ENCODE peak calls at places on chromosomes 4 and X, in nine cellular contexts. One of them, this sample, is unnamed.

GRCh38 chrX:148573119-148573518 is 72.7 kb downstream of the AFF2 start:
- DNase-seq in foreskin fibroblast: no peak
- DNase-seq in neural progenitor cell: peak; percentile 50
- DNase-seq in stomach: no peak
- DNase-seq in tibial artery: no peak
- DNase-seq in endothelial cell: no peak
- DNase-seq in WERI-Rb-1: peak; percentile 41
- DNase-seq in cardiac fibroblast: no peak
- DNase-seq in AG04450: no peak
- DNase-seq in this sample: no peak

GRCh38 chr4:10963958-10964705 is 279.6 kb upstream of the CLNK start:
- DNase-seq in cardiac fibroblast: no peak
- DNase-seq in stomach: no peak
- DNase-seq in foreskin fibroblast: no peak
- DNase-seq in endothelial cell: no peak
- DNase-seq in AG04450: no peak
- DNase-seq in tibial artery: no peak
- DNase-seq in neural progenitor cell: peak; percentile 67
- DNase-seq in WERI-Rb-1: no peak
- DNase-seq in this sample: no peak

GRCh38 chr4:187893418-187893817 is 102.2 kb upstream of the ZFP42 start:
- DNase-seq in foreskin fibroblast: no peak
- DNase-seq in WERI-Rb-1: no peak
- DNase-seq in cardiac fibroblast: no peak
- DNase-seq in endothelial cell: no peak
- DNase-seq in stomach: no peak
- DNase-seq in neural progenitor cell: no peak
- DNase-seq in tibial artery: no peak
- DNase-seq in AG04450: no peak
- DNase-seq in this sample: no peak

GRCh38 chr4:37812713-37813112 is 13.8 kb upstream of the PGM2 start:
- DNase-seq in foreskin fibroblast: peak; percentile 70
- DNase-seq in WERI-Rb-1: no peak
- DNase-seq in tibial artery: no peak
- DNase-seq in AG04450: no peak
- DNase-seq in endothelial cell: no peak
- DNase-seq in neural progenitor cell: no peak
- DNase-seq in stomach: no peak
- DNase-seq in cardiac fibroblast: peak; percentile 89
- DNase-seq in this sample: no peak

GRCh38 chr4:16573181-16573580 is 325.3 kb downstream of the LDB2 start:
- DNase-seq in endothelial cell: no peak
- DNase-seq in WERI-Rb-1: no peak
- DNase-seq in tibial artery: peak; percentile 37
- DNase-seq in foreskin fibroblast: peak; percentile 26
- DNase-seq in neural progenitor cell: no peak
- DNase-seq in AG04450: no peak
- DNase-seq in cardiac fibroblast: peak; percentile 41
- DNase-seq in stomach: no peak
- DNase-seq in this sample: no peak

GRCh38 chr4:183987529-183987946 is 82.4 kb downstream of the STOX2 start:
- DNase-seq in stomach: peak; percentile 74
- DNase-seq in cardiac fibroblast: peak; percentile 79
- DNase-seq in AG04450: peak; percentile 65
- DNase-seq in WERI-Rb-1: no peak
- DNase-seq in tibial artery: peak; percentile 37
- DNase-seq in foreskin fibroblast: peak; percentile 73
- DNase-seq in neural progenitor cell: peak; percentile 80
- DNase-seq in endothelial cell: no peak
- DNase-seq in this sample: no peak

GRCh38 chr4:153748378-153748777 is 11.4 kb downstream of the RNF175 start:
- DNase-seq in endothelial cell: no peak
- DNase-seq in AG04450: no peak
- DNase-seq in stomach: no peak
- DNase-seq in tibial artery: peak; percentile 73
- DNase-seq in WERI-Rb-1: no peak
- DNase-seq in foreskin fibroblast: peak; percentile 89
- DNase-seq in neural progenitor cell: no peak
- DNase-seq in cardiac fibroblast: peak; percentile 76
- DNase-seq in this sample: no peak

GRCh38 chrX:71215335-71215912 is 7.6 kb upstream of the GJB1 start:
- DNase-seq in stomach: peak; percentile 40
- DNase-seq in foreskin fibroblast: no peak
- DNase-seq in WERI-Rb-1: no peak
- DNase-seq in neural progenitor cell: no peak
- DNase-seq in cardiac fibroblast: no peak
- DNase-seq in tibial artery: no peak
- DNase-seq in endothelial cell: no peak
- DNase-seq in AG04450: no peak
- DNase-seq in this sample: no peak

GRCh38 chr4:56705373-56705772 is 24.3 kb upstream of the HOPX start:
- DNase-seq in stomach: no peak
- DNase-seq in foreskin fibroblast: no peak
- DNase-seq in AG04450: no peak
- DNase-seq in neural progenitor cell: no peak
- DNase-seq in WERI-Rb-1: no peak
- DNase-seq in endothelial cell: no peak
- DNase-seq in cardiac fibroblast: no peak
- DNase-seq in tibial artery: no peak
- DNase-seq in this sample: no peak

GRCh38 chrX:37349131-37350033 is at the start of gene PRRG1:
- DNase-seq in endothelial cell: peak; percentile 70
- DNase-seq in cardiac fibroblast: peak; percentile 82
- DNase-seq in tibial artery: peak; percentile 64
- DNase-seq in neural progenitor cell: peak; percentile 96
- DNase-seq in WERI-Rb-1: peak; percentile 79
- DNase-seq in AG04450: peak; percentile 65
- DNase-seq in foreskin fibroblast: peak; percentile 90
- DNase-seq in stomach: peak; percentile 72
- DNase-seq in this sample: no peak

GRCh38 chr4:92514632-92515031 is 210.9 kb downstream of the GRID2 start:
- DNase-seq in neural progenitor cell: peak; percentile 11
- DNase-seq in tibial artery: no peak
- DNase-seq in WERI-Rb-1: no peak
- DNase-seq in foreskin fibroblast: no peak
- DNase-seq in endothelial cell: no peak
- DNase-seq in stomach: no peak
- DNase-seq in AG04450: no peak
- DNase-seq in cardiac fibroblast: no peak
- DNase-seq in this sample: no peak
- TF ChIP-seq CTCF in neural progenitor cell: no peak
- TF ChIP-seq CTCF in tibial artery: no peak
- TF ChIP-seq CTCF in WERI-Rb-1: no peak
- TF ChIP-seq CTCF in foreskin fibroblast: no peak
- TF ChIP-seq CTCF in endothelial cell: no peak
- TF ChIP-seq CTCF in stomach: no peak
- TF ChIP-seq CTCF in AG04450: no peak
- TF ChIP-seq CTCF in cardiac fibroblast: no peak
- TF ChIP-seq CTCF in this sample: no peak

GRCh38 chrX:78708171-78708570 is 39.3 kb upstream of the LPAR4 start:
- DNase-seq in tibial artery: no peak
- DNase-seq in cardiac fibroblast: peak; percentile 57
- DNase-seq in WERI-Rb-1: peak; percentile 11
- DNase-seq in foreskin fibroblast: peak; percentile 64
- DNase-seq in AG04450: no peak
- DNase-seq in neural progenitor cell: peak; percentile 48
- DNase-seq in endothelial cell: peak; percentile 4
- DNase-seq in stomach: no peak
- DNase-seq in this sample: no peak
- TF ChIP-seq CTCF in tibial artery: no peak
- TF ChIP-seq CTCF in cardiac fibroblast: peak; percentile 58
- TF ChIP-seq CTCF in WERI-Rb-1: peak; percentile 32
- TF ChIP-seq CTCF in foreskin fibroblast: peak; percentile 53
- TF ChIP-seq CTCF in AG04450: peak; percentile 65
- TF ChIP-seq CTCF in neural progenitor cell: peak; percentile 50
- TF ChIP-seq CTCF in endothelial cell: no peak
- TF ChIP-seq CTCF in stomach: no peak
- TF ChIP-seq CTCF in this sample: peak; percentile 31

GRCh38 chr4:23857353-23857752 is 32.5 kb downstream of the PPARGC1A start:
- DNase-seq in cardiac fibroblast: peak; percentile 31
- DNase-seq in tibial artery: no peak
- DNase-seq in endothelial cell: no peak
- DNase-seq in foreskin fibroblast: peak; percentile 64
- DNase-seq in neural progenitor cell: no peak
- DNase-seq in stomach: no peak
- DNase-seq in WERI-Rb-1: no peak
- DNase-seq in AG04450: no peak
- DNase-seq in this sample: no peak
- TF ChIP-seq CTCF in cardiac fibroblast: no peak
- TF ChIP-seq CTCF in tibial artery: no peak
- TF ChIP-seq CTCF in endothelial cell: no peak
- TF ChIP-seq CTCF in foreskin fibroblast: peak; percentile 13
- TF ChIP-seq CTCF in neural progenitor cell: peak; percentile 14
- TF ChIP-seq CTCF in stomach: no peak
- TF ChIP-seq CTCF in WERI-Rb-1: peak; percentile 14
- TF ChIP-seq CTCF in AG04450: peak; percentile 41
- TF ChIP-seq CTCF in this sample: no peak

DNA sequence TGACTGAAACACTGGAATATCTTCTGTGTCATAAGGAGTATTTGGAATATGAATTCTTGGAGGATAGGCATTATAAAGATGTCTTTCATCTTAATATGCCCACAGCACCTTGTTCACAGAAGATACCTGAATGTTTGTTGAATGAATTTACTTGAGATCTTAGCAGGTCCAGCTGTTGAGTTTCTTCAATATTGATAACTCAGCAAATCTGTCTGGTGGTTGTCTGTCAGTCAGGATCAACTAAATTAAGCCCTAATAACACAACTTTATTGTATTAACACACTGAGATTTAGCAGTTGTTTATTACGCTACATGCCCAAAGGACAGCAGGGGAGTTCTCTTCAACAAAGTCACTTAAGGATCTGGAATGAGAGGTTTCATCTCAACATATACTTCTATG is 106.5 kb downstream of the CNOT6L start:
- DNase-seq in neural progenitor cell: no peak
- DNase-seq in WERI-Rb-1: no peak
- DNase-seq in foreskin fibroblast: no peak
- DNase-seq in endothelial cell: no peak
- DNase-seq in AG04450: no peak
- DNase-seq in tibial artery: no peak
- DNase-seq in stomach: no peak
- DNase-seq in cardiac fibroblast: no peak
- DNase-seq in this sample: no peak
- TF ChIP-seq CTCF in neural progenitor cell: no peak
- TF ChIP-seq CTCF in WERI-Rb-1: no peak
- TF ChIP-seq CTCF in foreskin fibroblast: no peak
- TF ChIP-seq CTCF in endothelial cell: no peak
- TF ChIP-seq CTCF in AG04450: no peak
- TF ChIP-seq CTCF in tibial artery: no peak
- TF ChIP-seq CTCF in stomach: no peak
- TF ChIP-seq CTCF in cardiac fibroblast: no peak
- TF ChIP-seq CTCF in this sample: no peak

DNA sequence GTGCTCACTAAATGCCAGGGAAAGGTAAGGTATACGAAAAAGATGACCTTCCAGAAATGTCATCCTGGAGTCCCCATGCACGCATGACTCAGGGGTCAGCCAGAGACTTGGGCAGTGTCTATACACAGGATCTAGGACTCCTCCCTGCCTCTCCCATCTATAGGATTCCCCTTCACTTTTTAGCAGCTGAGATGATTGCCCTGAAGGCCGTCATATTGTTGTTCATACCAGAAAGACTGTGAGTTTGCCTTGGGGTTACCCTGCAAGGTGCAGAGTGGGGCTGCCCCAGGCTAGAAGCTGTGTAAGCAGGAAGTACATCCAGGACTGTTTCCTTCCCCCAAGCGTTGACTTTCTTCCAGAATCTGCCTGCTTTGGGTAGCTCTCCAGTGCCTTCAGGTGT is 55.1 kb upstream of the MAMLD1 start:
- DNase-seq in neural progenitor cell: no peak
- DNase-seq in endothelial cell: no peak
- DNase-seq in WERI-Rb-1: no peak
- DNase-seq in stomach: no peak
- DNase-seq in foreskin fibroblast: no peak
- DNase-seq in AG04450: no peak
- DNase-seq in cardiac fibroblast: no peak
- DNase-seq in tibial artery: no peak
- DNase-seq in this sample: no peak
- TF ChIP-seq CTCF in neural progenitor cell: no peak
- TF ChIP-seq CTCF in endothelial cell: no peak
- TF ChIP-seq CTCF in WERI-Rb-1: no peak
- TF ChIP-seq CTCF in stomach: no peak
- TF ChIP-seq CTCF in foreskin fibroblast: no peak
- TF ChIP-seq CTCF in AG04450: no peak
- TF ChIP-seq CTCF in cardiac fibroblast: no peak
- TF ChIP-seq CTCF in tibial artery: no peak
- TF ChIP-seq CTCF in this sample: no peak

DNA sequence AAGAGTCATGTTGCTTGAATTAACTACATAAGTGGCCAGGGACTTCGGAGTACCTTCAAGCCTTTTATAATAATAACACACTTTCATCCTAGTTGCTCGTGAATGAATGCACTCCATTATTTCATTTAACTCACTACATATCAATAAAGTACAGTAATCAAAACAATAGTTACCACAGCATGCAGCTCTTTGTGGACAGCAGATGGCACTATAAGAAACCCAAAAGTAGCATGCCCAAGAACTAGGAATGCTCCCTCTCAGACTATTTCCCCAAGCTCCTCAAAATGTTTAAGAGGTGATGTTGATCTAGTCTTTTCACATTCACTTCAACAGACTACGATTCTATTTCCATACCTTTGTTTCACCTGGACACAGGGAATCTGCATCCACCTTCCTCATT is 500.8 kb upstream of the DIAPH2 start:
- DNase-seq in WERI-Rb-1: no peak
- DNase-seq in tibial artery: no peak
- DNase-seq in foreskin fibroblast: peak; percentile 20
- DNase-seq in stomach: no peak
- DNase-seq in endothelial cell: no peak
- DNase-seq in cardiac fibroblast: peak; percentile 31
- DNase-seq in AG04450: no peak
- DNase-seq in neural progenitor cell: no peak
- DNase-seq in this sample: no peak
- TF ChIP-seq CTCF in WERI-Rb-1: peak; percentile 8
- TF ChIP-seq CTCF in tibial artery: no peak
- TF ChIP-seq CTCF in foreskin fibroblast: no peak
- TF ChIP-seq CTCF in stomach: no peak
- TF ChIP-seq CTCF in endothelial cell: no peak
- TF ChIP-seq CTCF in cardiac fibroblast: peak; percentile 34
- TF ChIP-seq CTCF in AG04450: peak; percentile 43
- TF ChIP-seq CTCF in neural progenitor cell: peak; percentile 51
- TF ChIP-seq CTCF in this sample: no peak